ENCODE peak calls at places on chromosomes 4 and X, in nine cellular contexts. One of them, this sample, is unnamed. For H3K9me3, the result is how much of the 10 kb centered on the place peaks cover.

GRCh38 chr4:25842229-25842840 is 20.5 kb downstream of the SEL1L3 start:
- DNase-seq in tibial nerve: no peak
- DNase-seq in mucosa of descending colon: no peak
- DNase-seq in astrocyte: no peak
- DNase-seq in CD8-positive, alpha-beta T cell: peak
- DNase-seq in pancreas: no peak
- DNase-seq in CD4-positive, alpha-beta memory T cell: no peak
- DNase-seq in iPS DF 6.9: no peak
- DNase-seq in lower lobe of right lung: no peak
- DNase-seq in this sample: no peak

GRCh38 chr4:12555011-12555410 is 929.1 kb downstream of the RAB28 start:
- DNase-seq in mucosa of descending colon: no peak
- DNase-seq in tibial nerve: no peak
- DNase-seq in CD4-positive, alpha-beta memory T cell: no peak
- DNase-seq in pancreas: no peak
- DNase-seq in astrocyte: peak
- DNase-seq in CD8-positive, alpha-beta T cell: no peak
- DNase-seq in iPS DF 6.9: no peak
- DNase-seq in lower lobe of right lung: no peak
- DNase-seq in this sample: no peak

GRCh38 chrX:54178100-54178940 is 4.7 kb downstream of the FAM120C start:
- DNase-seq in CD8-positive, alpha-beta T cell: no peak
- DNase-seq in tibial nerve: no peak
- DNase-seq in astrocyte: peak
- DNase-seq in lower lobe of right lung: no peak
- DNase-seq in iPS DF 6.9: no peak
- DNase-seq in pancreas: no peak
- DNase-seq in CD4-positive, alpha-beta memory T cell: no peak
- DNase-seq in mucosa of descending colon: no peak
- DNase-seq in this sample: no peak

GRCh38 chr4:48295116-48295515 is 25.5 kb upstream of the TEC start:
- DNase-seq in CD8-positive, alpha-beta T cell: no peak
- DNase-seq in lower lobe of right lung: no peak
- DNase-seq in tibial nerve: no peak
- DNase-seq in CD4-positive, alpha-beta memory T cell: no peak
- DNase-seq in astrocyte: no peak
- DNase-seq in pancreas: no peak
- DNase-seq in mucosa of descending colon: no peak
- DNase-seq in iPS DF 6.9: no peak
- DNase-seq in this sample: no peak

GRCh38 chr4:157983300-157983699 is 189.5 kb downstream of the GASK1B start:
- DNase-seq in astrocyte: no peak
- DNase-seq in CD8-positive, alpha-beta T cell: no peak
- DNase-seq in pancreas: no peak
- DNase-seq in iPS DF 6.9: no peak
- DNase-seq in lower lobe of right lung: no peak
- DNase-seq in CD4-positive, alpha-beta memory T cell: no peak
- DNase-seq in mucosa of descending colon: no peak
- DNase-seq in tibial nerve: no peak
- DNase-seq in this sample: no peak

GRCh38 chr4:5069916-5070315 is 18.6 kb downstream of the STK32B start:
- DNase-seq in iPS DF 6.9: no peak
- DNase-seq in lower lobe of right lung: no peak
- DNase-seq in mucosa of descending colon: no peak
- DNase-seq in pancreas: no peak
- DNase-seq in CD8-positive, alpha-beta T cell: no peak
- DNase-seq in tibial nerve: no peak
- DNase-seq in astrocyte: no peak
- DNase-seq in CD4-positive, alpha-beta memory T cell: no peak
- DNase-seq in this sample: no peak

GRCh38 chr4:109721033-109721432 is 8.8 kb downstream of the PLA2G12A start:
- DNase-seq in lower lobe of right lung: no peak
- DNase-seq in pancreas: no peak
- DNase-seq in tibial nerve: no peak
- DNase-seq in CD8-positive, alpha-beta T cell: no peak
- DNase-seq in CD4-positive, alpha-beta memory T cell: no peak
- DNase-seq in mucosa of descending colon: no peak
- DNase-seq in astrocyte: peak
- DNase-seq in iPS DF 6.9: no peak
- DNase-seq in this sample: no peak

GRCh38 chr4:40335508-40335860 is 351 bp downstream of the CHRNA9 start:
- DNase-seq in CD8-positive, alpha-beta T cell: no peak
- DNase-seq in pancreas: no peak
- DNase-seq in lower lobe of right lung: no peak
- DNase-seq in mucosa of descending colon: no peak
- DNase-seq in CD4-positive, alpha-beta memory T cell: no peak
- DNase-seq in tibial nerve: no peak
- DNase-seq in iPS DF 6.9: no peak
- DNase-seq in astrocyte: peak
- DNase-seq in this sample: no peak

GRCh38 chr4:30495261-30496050 is 224.7 kb upstream of the PCDH7 start:
- DNase-seq in iPS DF 6.9: no peak
- DNase-seq in tibial nerve: no peak
- DNase-seq in CD4-positive, alpha-beta memory T cell: no peak
- DNase-seq in lower lobe of right lung: no peak
- DNase-seq in CD8-positive, alpha-beta T cell: no peak
- DNase-seq in astrocyte: no peak
- DNase-seq in pancreas: no peak
- DNase-seq in mucosa of descending colon: no peak
- DNase-seq in this sample: no peak
- H3K9me3 ChIP-seq in iPS DF 6.9: under half
- H3K9me3 ChIP-seq in tibial nerve: under half
- H3K9me3 ChIP-seq in CD4-positive, alpha-beta memory T cell: under half
- H3K9me3 ChIP-seq in lower lobe of right lung: under half
- H3K9me3 ChIP-seq in CD8-positive, alpha-beta T cell: under half
- H3K9me3 ChIP-seq in astrocyte: under half
- H3K9me3 ChIP-seq in pancreas: under half
- H3K9me3 ChIP-seq in mucosa of descending colon: under half
- H3K9me3 ChIP-seq in this sample: under half

GRCh38 chrX:70922776-70923473 is 8.0 kb downstream of the SLC7A3 start:
- DNase-seq in tibial nerve: no peak
- DNase-seq in CD4-positive, alpha-beta memory T cell: no peak
- DNase-seq in iPS DF 6.9: no peak
- DNase-seq in mucosa of descending colon: no peak
- DNase-seq in astrocyte: no peak
- DNase-seq in lower lobe of right lung: no peak
- DNase-seq in CD8-positive, alpha-beta T cell: no peak
- DNase-seq in pancreas: no peak
- DNase-seq in this sample: no peak
- H3K9me3 ChIP-seq in tibial nerve: under half
- H3K9me3 ChIP-seq in CD4-positive, alpha-beta memory T cell: under half
- H3K9me3 ChIP-seq in iPS DF 6.9: under half
- H3K9me3 ChIP-seq in mucosa of descending colon: under half
- H3K9me3 ChIP-seq in astrocyte: under half
- H3K9me3 ChIP-seq in lower lobe of right lung: under half
- H3K9me3 ChIP-seq in CD8-positive, alpha-beta T cell: under half
- H3K9me3 ChIP-seq in pancreas: under half
- H3K9me3 ChIP-seq in this sample: under half

GRCh38 chr4:35709080-35709479 is 535.2 kb downstream of the ARAP2 start:
- DNase-seq in lower lobe of right lung: no peak
- DNase-seq in CD8-positive, alpha-beta T cell: no peak
- DNase-seq in CD4-positive, alpha-beta memory T cell: no peak
- DNase-seq in mucosa of descending colon: no peak
- DNase-seq in pancreas: no peak
- DNase-seq in astrocyte: no peak
- DNase-seq in tibial nerve: no peak
- DNase-seq in iPS DF 6.9: no peak
- DNase-seq in this sample: no peak

GRCh38 chr4:35710343-35710742 is 534.0 kb downstream of the ARAP2 start:
- DNase-seq in tibial nerve: no peak
- DNase-seq in CD8-positive, alpha-beta T cell: no peak
- DNase-seq in astrocyte: no peak
- DNase-seq in mucosa of descending colon: no peak
- DNase-seq in CD4-positive, alpha-beta memory T cell: no peak
- DNase-seq in iPS DF 6.9: no peak
- DNase-seq in lower lobe of right lung: no peak
- DNase-seq in pancreas: no peak
- DNase-seq in this sample: no peak

DNA sequence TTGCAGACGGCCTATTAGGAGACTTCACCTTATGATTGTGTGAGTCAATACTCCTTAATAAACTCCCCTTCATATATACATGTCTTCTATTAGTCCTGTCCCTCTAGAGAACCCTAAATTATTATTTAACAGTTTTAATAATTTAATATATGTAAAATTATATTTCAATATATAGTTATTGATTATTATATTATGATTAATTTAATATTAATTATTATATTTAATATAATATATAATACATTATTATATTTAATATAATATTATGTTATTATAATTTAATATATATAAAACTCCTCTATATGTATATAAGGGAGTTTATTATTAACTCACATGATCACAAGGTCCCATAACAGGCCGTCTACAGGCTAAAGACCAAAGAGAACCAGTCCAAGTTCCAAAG is 533.2 kb downstream of the ARAP2 start:
- DNase-seq in pancreas: no peak
- DNase-seq in mucosa of descending colon: no peak
- DNase-seq in tibial nerve: no peak
- DNase-seq in astrocyte: no peak
- DNase-seq in CD8-positive, alpha-beta T cell: no peak
- DNase-seq in lower lobe of right lung: no peak
- DNase-seq in iPS DF 6.9: no peak
- DNase-seq in CD4-positive, alpha-beta memory T cell: no peak
- DNase-seq in this sample: no peak
- H3K9me3 ChIP-seq in pancreas: under half
- H3K9me3 ChIP-seq in mucosa of descending colon: half or more
- H3K9me3 ChIP-seq in tibial nerve: under half
- H3K9me3 ChIP-seq in astrocyte: under half
- H3K9me3 ChIP-seq in CD8-positive, alpha-beta T cell: under half
- H3K9me3 ChIP-seq in lower lobe of right lung: under half
- H3K9me3 ChIP-seq in iPS DF 6.9: under half
- H3K9me3 ChIP-seq in CD4-positive, alpha-beta memory T cell: under half
- H3K9me3 ChIP-seq in this sample: under half

GRCh38 chr4:173397604-173398003 is 1.3 kb downstream of the SCRG1 start:
- DNase-seq in tibial nerve: no peak
- DNase-seq in lower lobe of right lung: no peak
- DNase-seq in CD4-positive, alpha-beta memory T cell: no peak
- DNase-seq in pancreas: no peak
- DNase-seq in astrocyte: no peak
- DNase-seq in mucosa of descending colon: no peak
- DNase-seq in iPS DF 6.9: no peak
- DNase-seq in CD8-positive, alpha-beta T cell: no peak
- DNase-seq in this sample: no peak

GRCh38 chr4:173386751-173387150 is 12.2 kb downstream of the SCRG1 start:
- DNase-seq in tibial nerve: no peak
- DNase-seq in astrocyte: no peak
- DNase-seq in CD8-positive, alpha-beta T cell: no peak
- DNase-seq in pancreas: no peak
- DNase-seq in lower lobe of right lung: no peak
- DNase-seq in iPS DF 6.9: no peak
- DNase-seq in mucosa of descending colon: no peak
- DNase-seq in CD4-positive, alpha-beta memory T cell: no peak
- DNase-seq in this sample: no peak

DNA sequence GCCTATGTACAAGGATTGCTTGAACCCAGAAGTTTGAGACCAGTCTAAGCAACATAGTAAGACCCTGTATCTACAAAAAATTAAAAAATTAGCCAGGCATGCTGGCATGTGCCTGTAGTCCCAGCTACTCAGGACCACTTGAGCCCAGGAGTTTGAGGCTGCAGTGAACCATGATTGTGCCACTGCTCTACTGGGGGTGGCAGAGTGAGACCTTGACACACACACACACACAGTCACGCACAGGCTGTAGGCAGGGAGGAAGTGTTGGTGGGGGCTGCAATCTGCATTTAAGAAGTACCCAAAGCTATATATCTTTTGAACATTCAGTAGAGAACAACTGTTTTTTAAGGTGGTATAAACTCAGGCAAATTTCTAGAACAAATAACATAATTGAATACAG is 7.2 kb downstream of the SCRG1 start:
- DNase-seq in tibial nerve: no peak
- DNase-seq in iPS DF 6.9: no peak
- DNase-seq in pancreas: no peak
- DNase-seq in CD4-positive, alpha-beta memory T cell: no peak
- DNase-seq in mucosa of descending colon: no peak
- DNase-seq in CD8-positive, alpha-beta T cell: no peak
- DNase-seq in lower lobe of right lung: no peak
- DNase-seq in astrocyte: no peak
- DNase-seq in this sample: no peak
- H3K9me3 ChIP-seq in tibial nerve: under half
- H3K9me3 ChIP-seq in iPS DF 6.9: under half
- H3K9me3 ChIP-seq in pancreas: under half
- H3K9me3 ChIP-seq in CD4-positive, alpha-beta memory T cell: under half
- H3K9me3 ChIP-seq in mucosa of descending colon: under half
- H3K9me3 ChIP-seq in CD8-positive, alpha-beta T cell: under half
- H3K9me3 ChIP-seq in lower lobe of right lung: under half
- H3K9me3 ChIP-seq in astrocyte: under half
- H3K9me3 ChIP-seq in this sample: under half

GRCh38 chr4:113935190-113935589 is 44.3 kb downstream of the ARSJ start:
- DNase-seq in astrocyte: no peak
- DNase-seq in lower lobe of right lung: no peak
- DNase-seq in iPS DF 6.9: no peak
- DNase-seq in CD8-positive, alpha-beta T cell: no peak
- DNase-seq in CD4-positive, alpha-beta memory T cell: no peak
- DNase-seq in tibial nerve: no peak
- DNase-seq in mucosa of descending colon: no peak
- DNase-seq in pancreas: no peak
- DNase-seq in this sample: no peak
- H3K9me3 ChIP-seq in astrocyte: under half
- H3K9me3 ChIP-seq in lower lobe of right lung: under half
- H3K9me3 ChIP-seq in iPS DF 6.9: under half
- H3K9me3 ChIP-seq in CD8-positive, alpha-beta T cell: under half
- H3K9me3 ChIP-seq in CD4-positive, alpha-beta memory T cell: under half
- H3K9me3 ChIP-seq in tibial nerve: under half
- H3K9me3 ChIP-seq in mucosa of descending colon: under half
- H3K9me3 ChIP-seq in pancreas: under half
- H3K9me3 ChIP-seq in this sample: under half

DNA sequence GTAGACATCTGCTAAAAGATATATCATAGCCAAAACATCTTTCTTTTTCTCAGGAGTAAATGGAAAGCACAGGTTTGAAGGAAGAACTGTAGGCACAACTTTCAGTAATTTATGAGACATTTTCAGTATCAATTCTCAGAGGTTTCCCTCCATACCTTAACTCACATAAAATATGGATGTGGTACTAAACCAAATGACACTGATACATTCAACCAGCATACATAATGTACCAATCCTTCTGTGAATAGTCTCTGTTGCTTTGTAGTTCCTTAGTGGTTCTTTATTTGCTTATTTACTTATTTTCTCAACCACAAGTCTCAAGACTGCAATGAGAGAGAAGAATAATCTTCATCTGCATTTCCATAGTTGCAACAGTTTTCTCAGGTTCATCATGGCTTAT is 96.1 kb downstream of the ARHGAP24 start:
- DNase-seq in iPS DF 6.9: no peak
- DNase-seq in pancreas: no peak
- DNase-seq in tibial nerve: no peak
- DNase-seq in CD8-positive, alpha-beta T cell: no peak
- DNase-seq in lower lobe of right lung: no peak
- DNase-seq in CD4-positive, alpha-beta memory T cell: no peak
- DNase-seq in astrocyte: no peak
- DNase-seq in mucosa of descending colon: no peak
- DNase-seq in this sample: no peak
- H3K9me3 ChIP-seq in iPS DF 6.9: under half
- H3K9me3 ChIP-seq in pancreas: under half
- H3K9me3 ChIP-seq in tibial nerve: under half
- H3K9me3 ChIP-seq in CD8-positive, alpha-beta T cell: under half
- H3K9me3 ChIP-seq in lower lobe of right lung: under half
- H3K9me3 ChIP-seq in CD4-positive, alpha-beta memory T cell: under half
- H3K9me3 ChIP-seq in astrocyte: under half
- H3K9me3 ChIP-seq in mucosa of descending colon: under half
- H3K9me3 ChIP-seq in this sample: under half